ENCODE peak calls at places on chromosomes 16 and 17, in seven cellular contexts. R is mesendoderm, B is sigmoid colon, N is brain microvascular endothelial cell, U is left ventricle myocardium inferior, P is pancreas, M is caudate nucleus. I is an unnamed sample.
A peak's percentile ranks its signal among the peaks of the same experiment; 100 is the strongest.

GRCh38 chr17:40714473-40714872 is 10.9 kb upstream of the KRT24 start:
- DNase-seq in P (no peak), N (no peak), U (no peak), R (no peak), M (no peak), B (no peak), I (no peak)

GRCh38 chr17:9230346-9230745 is 209.0 kb downstream of the NTN1 start:
- DNase-seq in P (no peak), N (no peak), R (no peak), U (no peak), M (no peak), B (no peak), I (no peak)

GRCh38 chr16:21599994-21600773 is 807 bp downstream of the METTL9 start:
- DNase-seq in R (peak; percentile 28), N (no peak), U (no peak), M (no peak), P (no peak), B (no peak), I (no peak)

GRCh38 chr16:24721830-24722238 is 7.6 kb upstream of the TNRC6A start:
- DNase-seq in U (no peak), R (no peak), B (no peak), M (no peak), N (no peak), P (no peak), I (no peak)

GRCh38 chr17:41539979-41540701 is 12.0 kb upstream of the KRT19 start:
- DNase-seq in P (no peak), M (no peak), N (no peak), R (no peak), U (no peak), B (no peak), I (no peak)

GRCh38 chr17:52524238-52524637 is 365.7 kb upstream of the CA10 start:
- DNase-seq in M (no peak), P (no peak), N (no peak), R (no peak), U (no peak), B (no peak), I (no peak)

GRCh38 chr16:80459331-80459777 is 81.4 kb upstream of the DYNLRB2 start:
- DNase-seq in M (no peak), P (no peak), U (peak; percentile 15), B (no peak), R (peak; percentile 71), N (peak; percentile 6), I (no peak)

GRCh38 chr16:82660078-82660645 is 33.4 kb downstream of the CDH13 start:
- DNase-seq in P (no peak), R (no peak), M (no peak), B (no peak), N (peak; percentile 72), U (no peak), I (no peak)

GRCh38 chr16:9042533-9042932 is 48.9 kb upstream of the HAPSTR1 start:
- DNase-seq in R (no peak), B (no peak), P (no peak), M (no peak), N (no peak), U (no peak), I (no peak)

GRCh38 chr17:44122825-44123355 is 551 bp downstream of the HDAC5 start:
- DNase-seq in U (no peak), P (no peak), R (peak; percentile 65), M (no peak), B (no peak), N (no peak), I (no peak)

GRCh38 chr17:4786111-4786491 is at the start of gene VMO1:
- DNase-seq in R (no peak), U (no peak), N (peak; percentile 7), B (peak; percentile 74), P (peak; percentile 59), M (no peak), I (no peak)

GRCh38 chr16:76235025-76235424 is 42.2 kb upstream of the CNTNAP4 start:
- DNase-seq in U (no peak), M (no peak), N (no peak), P (peak; percentile 45), R (no peak), B (no peak), I (no peak)

DNA sequence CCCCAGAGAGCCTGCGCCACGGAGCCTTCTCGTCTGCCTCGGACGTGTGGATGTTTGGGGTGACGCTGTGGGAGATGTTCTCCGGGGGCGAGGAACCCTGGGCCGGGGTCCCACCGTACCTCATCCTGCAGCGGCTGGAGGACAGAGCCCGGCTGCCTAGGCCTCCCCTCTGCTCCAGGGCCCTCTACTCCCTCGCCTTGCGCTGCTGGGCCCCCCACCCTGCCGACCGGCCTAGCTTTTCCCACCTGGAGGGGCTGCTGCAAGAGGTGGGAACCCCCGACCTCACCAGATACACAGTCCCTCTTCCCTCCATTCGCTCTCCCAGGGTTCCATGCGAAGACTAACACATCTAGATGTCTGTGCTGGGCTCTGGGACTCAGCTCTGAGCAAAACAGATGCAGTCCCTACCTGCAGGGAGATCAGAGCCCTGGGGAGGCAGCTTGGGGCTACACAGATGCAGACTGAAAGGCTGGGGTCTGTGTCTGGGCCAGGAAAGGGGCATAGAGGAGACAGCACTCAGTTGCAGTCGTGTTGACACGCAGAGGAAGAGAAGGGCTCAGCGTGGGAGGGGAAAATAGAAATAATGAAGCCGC is 3.7 kb downstream of the TNK1 start:
- DNase-seq in R (peak; percentile 15), M (no peak), N (no peak), B (no peak), U (no peak), P (no peak), I (no peak)
- H3K27ac ChIP-seq in R (no peak overlapping the region), M (peak overlapping the region; percentile 16), N (no peak overlapping the region), B (peak overlapping the region; percentile 48), U (no peak overlapping the region), P (no peak overlapping the region), I (no peak overlapping the region)

GRCh38 chr16:88782454-88783390 is 2.3 kb downstream of the PIEZO1 start:
- DNase-seq in P (no peak), N (peak; percentile 47), U (no peak), R (no peak), M (no peak), B (peak; percentile 80), I (no peak)

GRCh38 chr16:88784856-88785105 is 239 bp downstream of the PIEZO1 start:
- DNase-seq in N (no peak), M (no peak), U (no peak), R (no peak), P (no peak), B (no peak), I (no peak)

GRCh38 chr16:88784074-88784855 is 755 bp downstream of the PIEZO1 start:
- DNase-seq in R (peak; percentile 87), P (peak; percentile 83), U (peak; percentile 73), M (no peak), B (peak; percentile 94), N (peak; percentile 45), I (no peak)

GRCh38 chr16:88785106-88785924 is at the start of gene PIEZO1:
- DNase-seq in U (peak; percentile 70), R (peak; percentile 46), P (peak; percentile 91), M (no peak), N (no peak), B (peak; percentile 90), I (no peak)

DNA sequence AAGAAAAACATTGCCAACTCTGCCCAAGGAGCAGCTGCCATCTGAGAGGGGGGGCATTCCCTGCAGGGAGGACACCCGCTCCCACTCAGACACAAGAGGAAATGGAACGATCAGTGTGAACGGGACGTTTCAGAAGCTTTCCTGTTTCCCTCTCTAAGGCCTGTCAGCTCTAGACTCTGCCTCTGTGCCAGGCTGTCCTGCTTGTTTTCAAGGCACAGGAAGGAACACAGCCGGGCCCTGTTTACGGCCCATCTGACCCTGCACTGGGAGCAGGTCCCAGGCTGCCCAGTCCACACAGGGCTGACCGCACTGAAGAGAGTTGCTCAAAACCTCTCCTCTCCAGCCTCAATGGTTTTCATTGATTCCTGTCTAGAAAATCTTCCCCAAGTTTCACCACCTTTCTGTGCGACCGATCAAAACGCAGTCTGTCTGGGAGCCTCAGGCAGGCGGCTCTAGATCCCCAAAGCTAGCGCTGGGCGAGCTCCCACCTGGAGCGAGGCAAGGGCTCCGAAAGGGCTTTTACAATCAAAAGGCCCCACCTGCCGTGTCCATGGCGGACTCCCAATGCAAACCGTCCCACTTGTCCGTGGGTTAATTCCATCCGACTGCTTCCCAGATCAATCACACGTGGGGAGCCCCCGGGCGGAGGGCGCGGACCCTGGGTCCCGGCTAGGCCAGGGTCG is 1.5 kb downstream of the PIEZO1 start:
- DNase-seq in P (no peak), M (peak; percentile 36), U (no peak), N (no peak), R (no peak), B (peak; percentile 83), I (no peak)
- H3K27ac ChIP-seq in P (peak overlapping the region; percentile 79), M (peak overlapping the region; percentile 72), U (peak overlapping the region; percentile 94), N (peak overlapping the region; percentile 95), R (no peak overlapping the region), B (peak overlapping the region; percentile 100), I (no peak overlapping the region)

GRCh38 chr17:35789044-35789443 is 6.4 kb downstream of the MMP28 start:
- DNase-seq in P (no peak), N (no peak), R (no peak), U (no peak), M (no peak), B (no peak), I (no peak)
- H3K27ac ChIP-seq in P (no peak overlapping the region), N (peak overlapping the region; percentile 95), R (no peak overlapping the region), U (no peak overlapping the region), M (no peak overlapping the region), B (peak overlapping the region; percentile 85), I (no peak overlapping the region)

GRCh38 chr16:2004795-2005517 is 4.7 kb downstream of the ZNF598 start:
- DNase-seq in U (no peak), N (no peak), P (peak; percentile 63), M (no peak), B (no peak), R (no peak), I (no peak)

GRCh38 chr16:2002406-2003230 is 7.0 kb downstream of the ZNF598 start:
- DNase-seq in P (peak; percentile 58), R (no peak), N (no peak), B (no peak), U (no peak), M (no peak), I (no peak)

GRCh38 chr16:2003231-2003826 is 6.3 kb downstream of the ZNF598 start:
- DNase-seq in N (no peak), U (no peak), P (no peak), B (no peak), M (no peak), R (no peak), I (no peak)

GRCh38 chr16:2005646-2006045 is 4.0 kb downstream of the ZNF598 start:
- DNase-seq in M (no peak), U (no peak), N (no peak), P (peak; percentile 65), B (no peak), R (no peak), I (no peak)

DNA sequence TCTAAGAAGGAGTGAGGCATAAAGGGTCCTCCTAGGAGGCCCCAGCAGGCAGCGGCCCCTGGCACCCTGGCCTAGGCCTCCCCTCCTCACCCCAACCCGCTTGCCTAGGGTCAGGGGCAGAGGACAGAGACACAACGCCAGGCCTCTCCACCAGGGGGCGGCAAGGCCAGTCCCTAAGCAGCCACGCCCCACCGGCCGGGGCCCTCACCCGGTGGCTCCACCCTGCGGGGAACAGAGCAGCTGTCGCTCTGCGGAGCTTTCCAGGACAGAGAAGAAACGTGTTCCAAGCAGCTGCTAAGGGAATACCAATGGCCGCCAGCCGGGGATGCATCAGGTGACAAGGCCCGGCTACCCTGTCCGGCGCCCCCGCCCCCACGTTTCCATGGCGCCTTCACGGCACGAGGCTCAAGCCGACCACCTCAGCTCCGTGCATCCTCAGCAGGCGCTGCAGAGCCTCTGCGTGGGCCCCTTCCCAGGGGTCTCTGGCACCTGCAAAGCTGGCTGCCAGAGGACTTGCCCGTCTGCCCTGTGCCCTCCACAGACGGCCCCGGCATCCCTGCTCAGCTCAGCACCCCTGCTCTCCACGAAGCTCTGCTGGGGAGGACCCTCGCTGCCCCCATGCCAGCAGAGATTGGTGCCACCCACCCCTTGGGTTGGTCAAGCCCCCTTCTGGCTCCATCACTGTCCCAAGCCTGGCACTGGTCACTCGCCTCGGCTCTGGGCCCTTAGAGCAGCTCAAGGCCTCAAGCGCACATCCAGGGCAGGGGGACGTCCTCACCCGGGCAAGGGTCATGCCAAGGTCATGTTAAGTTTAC is 5.6 kb downstream of the ZNF598 start:
- DNase-seq in R (peak; percentile 98), N (peak; percentile 80), P (peak; percentile 96), U (peak; percentile 90), B (peak; percentile 93), M (peak; percentile 38), I (peak; percentile 94)
- H3K27ac ChIP-seq in R (no peak overlapping the region), N (no peak overlapping the region), P (peak overlapping the region; percentile 62), U (peak overlapping the region; percentile 71), B (peak overlapping the region; percentile 37), M (no peak overlapping the region), I (no peak overlapping the region)

I was measured in iPS DF 6.9.